ENCODE peak calls at places on chromosomes 13 and 19, in four cellular contexts. One of them, this sample, is unnamed.

GRCh38 chr19:35249848-35250711 is 1.3 kb downstream of the LSR start:
- DNase-seq in ascending aorta: no peak
- DNase-seq in endothelial cell: no peak
- DNase-seq in stimulated activated CD8-positive, alpha-beta memory T cell treated with anti-CD3 and anti-CD28 coated beads, Interleukin-7, amount 100 ng/mL, for 48 hours: no peak
- DNase-seq in this sample: no peak

GRCh38 chr13:52848455-52849190 is at the start of gene PCDH8:
- DNase-seq in ascending aorta: no peak
- DNase-seq in endothelial cell: peak
- DNase-seq in stimulated activated CD8-positive, alpha-beta memory T cell treated with anti-CD3 and anti-CD28 coated beads, Interleukin-7, amount 100 ng/mL, for 48 hours: no peak
- DNase-seq in this sample: no peak

GRCh38 chr13:72985610-72986009 is 73.2 kb upstream of the KLF5 start:
- DNase-seq in ascending aorta: no peak
- DNase-seq in endothelial cell: no peak
- DNase-seq in stimulated activated CD8-positive, alpha-beta memory T cell treated with anti-CD3 and anti-CD28 coated beads, Interleukin-7, amount 100 ng/mL, for 48 hours: no peak
- DNase-seq in this sample: no peak

GRCh38 chr13:46961719-46962118 is 64.9 kb upstream of the HTR2A start:
- DNase-seq in ascending aorta: no peak
- DNase-seq in endothelial cell: no peak
- DNase-seq in stimulated activated CD8-positive, alpha-beta memory T cell treated with anti-CD3 and anti-CD28 coated beads, Interleukin-7, amount 100 ng/mL, for 48 hours: no peak
- DNase-seq in this sample: peak

GRCh38 chr13:68064371-68064770 is 834.2 kb upstream of the PCDH9 start:
- DNase-seq in ascending aorta: no peak
- DNase-seq in endothelial cell: no peak
- DNase-seq in stimulated activated CD8-positive, alpha-beta memory T cell treated with anti-CD3 and anti-CD28 coated beads, Interleukin-7, amount 100 ng/mL, for 48 hours: no peak
- DNase-seq in this sample: no peak

GRCh38 chr13:107295391-107296157 is 727.6 kb upstream of the ARGLU1 start:
- DNase-seq in ascending aorta: no peak
- DNase-seq in endothelial cell: no peak
- DNase-seq in stimulated activated CD8-positive, alpha-beta memory T cell treated with anti-CD3 and anti-CD28 coated beads, Interleukin-7, amount 100 ng/mL, for 48 hours: no peak
- DNase-seq in this sample: no peak

GRCh38 chr13:98866882-98867281 is 111.0 kb downstream of the DOCK9 start:
- DNase-seq in ascending aorta: no peak
- DNase-seq in endothelial cell: no peak
- DNase-seq in stimulated activated CD8-positive, alpha-beta memory T cell treated with anti-CD3 and anti-CD28 coated beads, Interleukin-7, amount 100 ng/mL, for 48 hours: no peak
- DNase-seq in this sample: no peak

GRCh38 chr13:109782823-109783411 is 3.5 kb downstream of the IRS2 start:
- DNase-seq in ascending aorta: no peak
- DNase-seq in endothelial cell: no peak
- DNase-seq in stimulated activated CD8-positive, alpha-beta memory T cell treated with anti-CD3 and anti-CD28 coated beads, Interleukin-7, amount 100 ng/mL, for 48 hours: no peak
- DNase-seq in this sample: no peak

GRCh38 chr19:23095406-23095805 is 21.4 kb upstream of the ZNF730 start:
- DNase-seq in ascending aorta: no peak
- DNase-seq in endothelial cell: no peak
- DNase-seq in stimulated activated CD8-positive, alpha-beta memory T cell treated with anti-CD3 and anti-CD28 coated beads, Interleukin-7, amount 100 ng/mL, for 48 hours: no peak
- DNase-seq in this sample: no peak

GRCh38 chr13:83995930-83996329 is 113.7 kb upstream of the SLITRK1 start:
- DNase-seq in ascending aorta: no peak
- DNase-seq in endothelial cell: no peak
- DNase-seq in stimulated activated CD8-positive, alpha-beta memory T cell treated with anti-CD3 and anti-CD28 coated beads, Interleukin-7, amount 100 ng/mL, for 48 hours: no peak
- DNase-seq in this sample: no peak

GRCh38 chr19:57515218-57515617 is 11.9 kb upstream of the ZNF549 start:
- DNase-seq in ascending aorta: no peak
- DNase-seq in endothelial cell: no peak
- DNase-seq in stimulated activated CD8-positive, alpha-beta memory T cell treated with anti-CD3 and anti-CD28 coated beads, Interleukin-7, amount 100 ng/mL, for 48 hours: no peak
- DNase-seq in this sample: no peak

GRCh38 chr13:45231722-45232121 is 30.9 kb upstream of the KCTD4 start:
- DNase-seq in ascending aorta: no peak
- DNase-seq in endothelial cell: no peak
- DNase-seq in stimulated activated CD8-positive, alpha-beta memory T cell treated with anti-CD3 and anti-CD28 coated beads, Interleukin-7, amount 100 ng/mL, for 48 hours: no peak
- DNase-seq in this sample: no peak

GRCh38 chr19:47309038-47309437 is 623 bp upstream of the C5AR1 start:
- DNase-seq in ascending aorta: no peak
- DNase-seq in endothelial cell: no peak
- DNase-seq in stimulated activated CD8-positive, alpha-beta memory T cell treated with anti-CD3 and anti-CD28 coated beads, Interleukin-7, amount 100 ng/mL, for 48 hours: no peak
- DNase-seq in this sample: no peak

GRCh38 chr13:27619711-27620376 is 485 bp downstream of the LNX2 start:
- DNase-seq in ascending aorta: no peak
- DNase-seq in endothelial cell: peak
- DNase-seq in stimulated activated CD8-positive, alpha-beta memory T cell treated with anti-CD3 and anti-CD28 coated beads, Interleukin-7, amount 100 ng/mL, for 48 hours: peak
- DNase-seq in this sample: no peak

GRCh38 chr13:50085063-50085462 is 69.8 kb downstream of the KCNRG start:
- DNase-seq in ascending aorta: no peak
- DNase-seq in endothelial cell: no peak
- DNase-seq in stimulated activated CD8-positive, alpha-beta memory T cell treated with anti-CD3 and anti-CD28 coated beads, Interleukin-7, amount 100 ng/mL, for 48 hours: no peak
- DNase-seq in this sample: no peak

GRCh38 chr13:43339843-43340550 is 316.6 kb downstream of the DNAJC15 start:
- DNase-seq in ascending aorta: no peak
- DNase-seq in endothelial cell: no peak
- DNase-seq in stimulated activated CD8-positive, alpha-beta memory T cell treated with anti-CD3 and anti-CD28 coated beads, Interleukin-7, amount 100 ng/mL, for 48 hours: no peak
- DNase-seq in this sample: no peak

GRCh38 chr19:44947041-44947581 is 1.3 kb downstream of the APOC2 start:
- DNase-seq in ascending aorta: no peak
- DNase-seq in endothelial cell: no peak
- DNase-seq in stimulated activated CD8-positive, alpha-beta memory T cell treated with anti-CD3 and anti-CD28 coated beads, Interleukin-7, amount 100 ng/mL, for 48 hours: no peak
- DNase-seq in this sample: no peak

GRCh38 chr19:7391218-7391670 is 42.5 kb downstream of the ARHGEF18 start:
- DNase-seq in ascending aorta: no peak
- DNase-seq in endothelial cell: no peak
- DNase-seq in stimulated activated CD8-positive, alpha-beta memory T cell treated with anti-CD3 and anti-CD28 coated beads, Interleukin-7, amount 100 ng/mL, for 48 hours: no peak
- DNase-seq in this sample: no peak

GRCh38 chr19:51458051-51458645 is at the start of gene SIGLEC8:
- DNase-seq in ascending aorta: no peak
- DNase-seq in endothelial cell: no peak
- DNase-seq in stimulated activated CD8-positive, alpha-beta memory T cell treated with anti-CD3 and anti-CD28 coated beads, Interleukin-7, amount 100 ng/mL, for 48 hours: no peak
- DNase-seq in this sample: no peak

GRCh38 chr19:19563348-19563848 is 25.3 kb downstream of the CILP2 start:
- DNase-seq in ascending aorta: no peak
- DNase-seq in endothelial cell: no peak
- DNase-seq in stimulated activated CD8-positive, alpha-beta memory T cell treated with anti-CD3 and anti-CD28 coated beads, Interleukin-7, amount 100 ng/mL, for 48 hours: no peak
- DNase-seq in this sample: no peak

GRCh38 chr19:45528149-45528743 is 21.0 kb downstream of the VASP start:
- DNase-seq in ascending aorta: no peak
- DNase-seq in endothelial cell: peak
- DNase-seq in stimulated activated CD8-positive, alpha-beta memory T cell treated with anti-CD3 and anti-CD28 coated beads, Interleukin-7, amount 100 ng/mL, for 48 hours: no peak
- DNase-seq in this sample: no peak

GRCh38 chr13:76890036-76890435 is 3.8 kb upstream of the KCTD12 start:
- DNase-seq in ascending aorta: no peak
- DNase-seq in endothelial cell: no peak
- DNase-seq in stimulated activated CD8-positive, alpha-beta memory T cell treated with anti-CD3 and anti-CD28 coated beads, Interleukin-7, amount 100 ng/mL, for 48 hours: no peak
- DNase-seq in this sample: no peak

GRCh38 chr19:9597027-9597426 is 12.7 kb upstream of the ZNF121 start:
- DNase-seq in ascending aorta: no peak
- DNase-seq in endothelial cell: no peak
- DNase-seq in stimulated activated CD8-positive, alpha-beta memory T cell treated with anti-CD3 and anti-CD28 coated beads, Interleukin-7, amount 100 ng/mL, for 48 hours: no peak
- DNase-seq in this sample: no peak

GRCh38 chr13:99442273-99442895 is 58.9 kb upstream of the TM9SF2 start:
- DNase-seq in ascending aorta: no peak
- DNase-seq in endothelial cell: peak
- DNase-seq in stimulated activated CD8-positive, alpha-beta memory T cell treated with anti-CD3 and anti-CD28 coated beads, Interleukin-7, amount 100 ng/mL, for 48 hours: no peak
- DNase-seq in this sample: no peak

GRCh38 chr13:78609464-78610205 is 6.3 kb upstream of the POU4F1 start:
- DNase-seq in ascending aorta: no peak
- DNase-seq in endothelial cell: peak
- DNase-seq in stimulated activated CD8-positive, alpha-beta memory T cell treated with anti-CD3 and anti-CD28 coated beads, Interleukin-7, amount 100 ng/mL, for 48 hours: no peak
- DNase-seq in this sample: no peak

This sample was measured in GM12864.